ENCODE peak calls at places on chromosomes 6 and 20, in nine cellular contexts. X, L, F, S, C, V, M, H and O are unnamed samples.

GRCh38 chr6:80335061-80335660 is 228.7 kb downstream of the BCKDHB start:
- DNase-seq in X (no peak), L (no peak), F (no peak), S (no peak), C (no peak), V (no peak), M (no peak), H (no peak), O (no peak)

GRCh38 chr6:69729870-69730449 is 66.8 kb downstream of the LMBRD1 start:
- DNase-seq in X (no peak), L (no peak), F (no peak), S (no peak), C (no peak), V (no peak), M (no peak), H (no peak), O (no peak)

GRCh38 chr6:76166874-76167273 is 94.4 kb upstream of the IMPG1 start:
- DNase-seq in X (no peak), L (no peak), F (no peak), S (no peak), C (no peak), V (no peak), M (no peak), H (no peak), O (no peak)

GRCh38 chr6:162173448-162173847 is 554.1 kb downstream of the PRKN start:
- DNase-seq in X (no peak), L (no peak), F (no peak), S (no peak), C (no peak), V (no peak), M (no peak), H (no peak), O (no peak)

GRCh38 chr6:26103141-26103769 is 16.0 kb downstream of the HFE start:
- DNase-seq in X (no peak), L (peak; percentile 46), F (no peak), S (no peak), C (no peak), V (no peak), M (no peak), H (no peak), O (no peak)

GRCh38 chr20:46111028-46111835 is 6.9 kb upstream of the CD40 start:
- DNase-seq in X (no peak), L (no peak), F (peak; percentile 74), S (no peak), C (no peak), V (no peak), M (peak; percentile 57), H (peak; percentile 28), O (no peak)

GRCh38 chr6:111975501-111975900 is 78.4 kb upstream of the CCN6 start:
- DNase-seq in X (no peak), L (no peak), F (no peak), S (no peak), C (no peak), V (no peak), M (no peak), H (no peak), O (no peak)

GRCh38 chr6:7152467-7152866 is 44.7 kb downstream of the RREB1 start:
- DNase-seq in X (no peak), L (no peak), F (no peak), S (no peak), C (no peak), V (no peak), M (no peak), H (no peak), O (no peak)

GRCh38 chr6:38522322-38522721 is 117.4 kb downstream of the BTBD9 start:
- DNase-seq in X (no peak), L (peak; percentile 15), F (no peak), S (no peak), C (no peak), V (no peak), M (no peak), H (no peak), O (no peak)

GRCh38 chr6:44514576-44515193 is 127.2 kb downstream of the CDC5L start:
- DNase-seq in X (no peak), L (no peak), F (no peak), S (no peak), C (no peak), V (no peak), M (no peak), H (no peak), O (no peak)

GRCh38 chr20:48697845-48698491 is 129.8 kb downstream of the PREX1 start:
- DNase-seq in X (no peak), L (peak; percentile 94), F (peak; percentile 75), S (peak; percentile 52), C (peak; percentile 95), V (peak; percentile 86), M (peak; percentile 81), H (peak; percentile 76), O (no peak)

GRCh38 chr20:48698507-48699267 is 129.1 kb downstream of the PREX1 start:
- DNase-seq in X (no peak), L (no peak), F (peak; percentile 33), S (no peak), C (no peak), V (no peak), M (no peak), H (no peak), O (no peak)

GRCh38 chr20:48694466-48694865 is 133.3 kb downstream of the PREX1 start:
- DNase-seq in X (no peak), L (no peak), F (peak; percentile 6), S (no peak), C (no peak), V (no peak), M (no peak), H (no peak), O (no peak)

GRCh38 chr20:48695738-48696137 is 132.1 kb downstream of the PREX1 start:
- DNase-seq in X (no peak), L (no peak), F (no peak), S (no peak), C (no peak), V (no peak), M (no peak), H (no peak), O (no peak)

DNA sequence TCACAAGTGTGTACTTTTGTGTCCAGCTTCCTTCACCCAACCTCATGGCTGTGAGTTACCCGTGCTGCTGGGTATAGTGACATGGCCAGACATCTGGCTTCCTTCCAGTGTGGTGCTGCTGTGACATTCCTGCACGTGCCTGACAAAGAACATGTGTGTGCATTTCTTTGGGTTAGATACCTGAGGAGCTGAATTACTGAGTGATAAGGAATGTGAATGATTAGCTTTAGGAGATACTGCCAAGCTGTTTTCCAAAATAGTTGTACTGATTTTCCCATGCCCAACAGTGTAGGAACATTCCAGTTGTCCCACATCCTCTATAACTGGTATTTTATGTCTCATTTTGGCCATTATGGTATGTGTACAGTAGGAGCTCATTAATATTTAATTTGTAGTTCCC is 132.5 kb downstream of the PREX1 start:
- DNase-seq in X (no peak), L (peak; percentile 48), F (no peak), S (peak; percentile 41), C (no peak), V (peak; percentile 72), M (no peak), H (no peak), O (no peak)
- H3K9me3 ChIP-seq in X (no peaks in the 10 kb centered on the region), L (no peaks in the 10 kb centered on the region), F (no peaks in the 10 kb centered on the region), S (no peaks in the 10 kb centered on the region), C (no peaks in the 10 kb centered on the region), V (no peaks in the 10 kb centered on the region), M (no peaks in the 10 kb centered on the region), H (no peaks in the 10 kb centered on the region), O (no peaks in the 10 kb centered on the region)

GRCh38 chr20:63196756-63197470 is 19.0 kb downstream of the YTHDF1 start:
- DNase-seq in X (no peak), L (no peak), F (no peak), S (no peak), C (no peak), V (no peak), M (no peak), H (no peak), O (no peak)
- H3K4me3 ChIP-seq in X (no peak overlapping the region), L (no peak overlapping the region), F (no peak overlapping the region), S (no peak overlapping the region), C (no peak overlapping the region), V (no peak overlapping the region), M (no peak overlapping the region), H (no peak overlapping the region), O (no peak overlapping the region)

GRCh38 chr6:57328074-57328473 is 10.6 kb downstream of the PRIM2 start:
- DNase-seq in X (no peak), L (no peak), F (no peak), S (no peak), C (no peak), V (no peak), M (no peak), H (no peak), O (no peak)
- H3K9me3 ChIP-seq in X (peaks cover 55% of the 10 kb centered on the region), L (no peaks in the 10 kb centered on the region), F (no peaks in the 10 kb centered on the region), S (no peaks in the 10 kb centered on the region), C (peaks cover 5% of the 10 kb centered on the region), V (no peaks in the 10 kb centered on the region), M (peaks cover 12% of the 10 kb centered on the region), H (no peaks in the 10 kb centered on the region), O (no peaks in the 10 kb centered on the region)

GRCh38 chr6:104959453-104959858 is 2.5 kb downstream of the LIN28B start:
- DNase-seq in X (no peak), L (no peak), F (no peak), S (no peak), C (no peak), V (no peak), M (no peak), H (no peak), O (no peak)

GRCh38 chr6:104957301-104958177 is 632 bp downstream of the LIN28B start:
- DNase-seq in X (peak; percentile 83), L (peak; percentile 30), F (no peak), S (no peak), C (no peak), V (no peak), M (no peak), H (no peak), O (no peak)

GRCh38 chr6:104958178-104958520 is 1.2 kb downstream of the LIN28B start:
- DNase-seq in X (no peak), L (no peak), F (no peak), S (no peak), C (no peak), V (no peak), M (no peak), H (no peak), O (no peak)

GRCh38 chr6:104956663-104957294 is at the start of gene LIN28B:
- DNase-seq in X (no peak), L (no peak), F (no peak), S (no peak), C (no peak), V (no peak), M (no peak), H (no peak), O (no peak)

GRCh38 chr6:104958720-104959452 is 2.0 kb downstream of the LIN28B start:
- DNase-seq in X (no peak), L (peak; percentile 40), F (no peak), S (no peak), C (no peak), V (no peak), M (no peak), H (no peak), O (no peak)
- H3K4me3 ChIP-seq in X (peak overlapping the region; percentile 73), L (peak overlapping the region; percentile 63), F (no peak overlapping the region), S (no peak overlapping the region), C (no peak overlapping the region), V (no peak overlapping the region), M (no peak overlapping the region), H (no peak overlapping the region), O (no peak overlapping the region)